ENCODE peak calls at places on chromosomes 11 and 22, in eight cellular contexts. B is DND-41, T is K562, M is fibroblast of pulmonary artery, J is fibroblast of lung, W is lung, D is body of pancreas, O is hepatocyte. V is an unnamed sample.
A peak's percentile ranks its signal among the peaks of the same experiment; 100 is the strongest.

GRCh38 chr11:70747285-70747684 is 349.0 kb downstream of the CTTN start:
- DNase-seq in B (no peak), T (no peak), M (no peak), J (no peak), W (no peak), D (no peak), O (no peak), V (no peak)

GRCh38 chr11:92332986-92333385 is 108.4 kb downstream of the FAT3 start:
- DNase-seq in B (no peak), T (no peak), M (peak; percentile 29), J (peak; percentile 89), W (no peak), D (no peak), O (no peak), V (peak; percentile 64)

GRCh38 chr11:29293825-29294224 is 723.0 kb downstream of the KCNA4 start:
- DNase-seq in B (no peak), T (no peak), M (peak; percentile 77), J (peak; percentile 72), W (no peak), D (no peak), O (no peak), V (peak; percentile 93)

GRCh38 chr22:17810570-17811116 is 36.4 kb upstream of the BID start:
- DNase-seq in B (no peak), T (no peak), M (no peak), J (no peak), W (no peak), D (no peak), O (no peak), V (no peak)

GRCh38 chr11:31387379-31387778 is 17.7 kb downstream of the DNAJC24 start:
- DNase-seq in B (no peak), T (no peak), M (peak; percentile 14), J (no peak), W (no peak), D (no peak), O (no peak), V (peak; percentile 44)

GRCh38 chr11:71441251-71441650 is 6.9 kb downstream of the DHCR7 start:
- DNase-seq in B (no peak), T (no peak), M (no peak), J (no peak), W (no peak), D (no peak), O (no peak), V (no peak)

GRCh38 chr22:43823353-43823908 is 11.3 kb upstream of the EFCAB6 start:
- DNase-seq in B (no peak), T (no peak), M (no peak), J (no peak), W (peak; percentile 75), D (peak; percentile 91), O (peak; percentile 83), V (no peak)

GRCh38 chr11:84855846-84856245 is 771.3 kb downstream of the DLG2 start:
- DNase-seq in B (no peak), T (no peak), M (peak; percentile 44), J (peak; percentile 17), W (no peak), D (no peak), O (no peak), V (peak; percentile 73)

GRCh38 chr11:69942333-69942820 is 123.2 kb upstream of the FGF3 start:
- DNase-seq in B (no peak), T (no peak), M (no peak), J (no peak), W (no peak), D (no peak), O (no peak), V (no peak)

GRCh38 chr11:79796704-79797103 is 355.9 kb upstream of the TENM4 start:
- DNase-seq in B (no peak), T (no peak), M (no peak), J (no peak), W (no peak), D (no peak), O (no peak), V (no peak)

GRCh38 chr11:72700026-72700610 is 25.9 kb upstream of the PDE2A start:
- DNase-seq in B (no peak), T (no peak), M (peak; percentile 53), J (no peak), W (no peak), D (no peak), O (no peak), V (peak; percentile 38)

GRCh38 chr11:3222003-3222855 is 3.6 kb upstream of the MRGPRG start:
- DNase-seq in B (no peak), T (no peak), M (no peak), J (no peak), W (no peak), D (no peak), O (no peak), V (no peak)

GRCh38 chr11:73210916-73211667 is 7.0 kb upstream of the P2RY2 start:
- DNase-seq in B (no peak), T (no peak), M (no peak), J (no peak), W (no peak), D (no peak), O (no peak), V (no peak)

GRCh38 chr11:79383874-79384273 is 57.0 kb downstream of the TENM4 start:
- DNase-seq in B (no peak), T (no peak), M (no peak), J (no peak), W (no peak), D (no peak), O (no peak), V (no peak)

GRCh38 chr11:114199051-114199450 is 97.1 kb upstream of the NNMT start:
- DNase-seq in B (no peak), T (no peak), M (no peak), J (no peak), W (no peak), D (no peak), O (no peak), V (no peak)

GRCh38 chr11:114193730-114194674 is 102.2 kb upstream of the NNMT start:
- DNase-seq in B (no peak), T (no peak), M (peak; percentile 42), J (peak; percentile 77), W (no peak), D (no peak), O (no peak), V (peak; percentile 78)

GRCh38 chr11:114197799-114198500 is 98.2 kb upstream of the NNMT start:
- DNase-seq in B (no peak), T (no peak), M (peak; percentile 99), J (peak; percentile 100), W (peak; percentile 82), D (peak; percentile 88), O (peak; percentile 75), V (peak; percentile 100)

GRCh38 chr11:114196994-114197702 is 99.1 kb upstream of the NNMT start:
- DNase-seq in B (no peak), T (no peak), M (no peak), J (peak; percentile 44), W (no peak), D (no peak), O (no peak), V (peak; percentile 39)

GRCh38 chr11:114195981-114196731 is 100.0 kb upstream of the NNMT start:
- DNase-seq in B (no peak), T (no peak), M (peak; percentile 33), J (no peak), W (peak; percentile 75), D (peak; percentile 52), O (peak; percentile 42), V (no peak)
- TF ChIP-seq CTCF in B (peak; percentile 21), T (peak; percentile 22), M (no peak), J (no peak), W (no peak), D (no peak), O (no peak), V (peak; percentile 2)

GRCh38 chr22:38258895-38259294 is 13.9 kb downstream of the TMEM184B start:
- DNase-seq in B (no peak), T (no peak), M (peak; percentile 96), J (peak; percentile 78), W (no peak), D (no peak), O (no peak), V (peak; percentile 68)

GRCh38 chr22:38260760-38261477 is 11.9 kb downstream of the TMEM184B start:
- DNase-seq in B (no peak), T (no peak), M (no peak), J (peak; percentile 38), W (no peak), D (no peak), O (no peak), V (no peak)

GRCh38 chr22:38262051-38262795 is 10.6 kb downstream of the TMEM184B start:
- DNase-seq in B (peak; percentile 28), T (peak; percentile 33), M (no peak), J (no peak), W (peak; percentile 73), D (peak; percentile 67), O (no peak), V (peak; percentile 45)

GRCh38 chr22:38259370-38259769 is 13.4 kb downstream of the TMEM184B start:
- DNase-seq in B (no peak), T (no peak), M (no peak), J (no peak), W (no peak), D (no peak), O (no peak), V (no peak)

DNA sequence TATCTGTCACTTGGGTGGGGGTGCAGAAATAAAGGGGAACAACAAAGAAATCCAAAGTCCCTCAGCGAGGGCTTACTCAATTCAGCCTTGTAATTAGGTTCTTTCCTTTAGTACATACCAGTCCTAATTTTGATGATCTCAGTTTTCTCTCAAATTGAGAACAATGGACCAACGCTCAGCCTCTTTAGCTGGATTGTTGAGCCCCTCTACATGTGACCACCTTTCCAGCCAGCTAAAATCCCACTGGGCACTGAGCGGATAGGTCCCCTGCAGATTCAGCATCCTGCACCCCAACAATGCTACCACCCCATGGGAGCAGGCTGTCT is 11.4 kb downstream of the TMEM184B start:
- DNase-seq in B (no peak), T (no peak), M (no peak), J (no peak), W (no peak), D (no peak), O (no peak), V (no peak)
- H3K4me3 ChIP-seq in B (no peak overlapping the region), T (no peak overlapping the region), M (no peak overlapping the region), J (no peak overlapping the region), W (no peak overlapping the region), D (no peak overlapping the region), O (no peak overlapping the region), V (no peak overlapping the region)

GRCh38 chr11:111933872-111934271 is 3.3 kb upstream of the DIXDC1 start:
- DNase-seq in B (no peak), T (no peak), M (peak; percentile 39), J (no peak), W (no peak), D (no peak), O (no peak), V (peak; percentile 46)
- TF ChIP-seq CTCF in B (no peak), T (no peak), M (no peak), J (no peak), W (no peak), D (no peak), O (no peak), V (no peak)

DNA sequence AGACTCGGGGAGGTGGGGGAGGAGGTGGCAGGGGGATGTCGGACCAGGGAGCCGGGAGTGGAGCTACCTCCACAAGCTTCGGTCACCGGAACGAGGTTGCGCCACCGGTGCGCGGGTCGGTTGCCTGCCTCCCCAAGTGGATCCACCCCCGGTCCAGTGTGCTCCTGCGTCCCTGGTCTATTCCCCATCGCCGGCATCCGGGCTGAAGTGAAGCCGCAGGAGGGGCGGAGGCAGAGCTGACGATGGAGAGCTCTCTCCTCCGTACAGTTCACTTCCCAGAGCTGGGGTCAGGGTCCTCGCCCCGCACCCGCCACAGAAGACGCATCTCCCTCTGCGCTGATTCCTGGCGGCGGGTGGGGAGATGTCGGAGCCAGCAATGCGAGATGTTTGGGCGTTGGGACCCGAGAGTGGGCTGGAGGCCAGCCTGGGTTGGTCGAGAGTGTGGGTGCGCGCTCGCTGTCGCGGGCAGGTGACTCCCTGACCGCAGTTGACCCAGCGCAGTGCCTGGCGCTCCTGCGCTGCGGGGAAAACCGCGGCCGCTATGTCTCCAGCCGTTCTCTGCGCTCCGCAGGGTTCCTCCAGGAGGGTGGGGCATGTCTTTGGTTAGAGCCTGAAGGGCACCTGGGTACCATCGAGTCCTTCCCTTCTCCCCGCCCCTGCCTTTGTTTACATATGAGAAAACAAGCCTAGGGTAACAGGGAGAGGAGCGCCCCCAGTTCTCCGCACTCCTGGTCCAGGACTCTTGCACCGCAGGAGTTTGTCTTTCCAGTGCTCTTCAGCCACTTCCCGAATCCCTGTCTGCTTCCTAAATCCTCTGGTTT is 1.7 kb downstream of the C11orf96 start:
- DNase-seq in B (no peak), T (no peak), M (peak; percentile 40), J (no peak), W (no peak), D (no peak), O (no peak), V (peak; percentile 76)
- H3K4me3 ChIP-seq in B (no peak overlapping the region), T (peak overlapping the region; percentile 57), M (peak overlapping the region; percentile 69), J (peak overlapping the region; percentile 57), W (peak overlapping the region; percentile 88), D (peak overlapping the region; percentile 37), O (peak overlapping the region; percentile 77), V (peak overlapping the region; percentile 85)